ENCODE peak calls at places on chromosomes 5 and 9, in eight cellular contexts. One of them, this sample, is unnamed.
A peak's percentile ranks its signal among the peaks of the same experiment; 100 is the strongest.

GRCh38 chr5:175810457-175810856 is 60.9 kb upstream of the CPLX2 start:
- DNase-seq in HFFc6: no peak
- DNase-seq in fibroblast of the aortic adventitia: no peak
- DNase-seq in lower leg skin: no peak
- DNase-seq in H1: no peak
- DNase-seq in DND-41: no peak
- DNase-seq in heart left ventricle: no peak
- DNase-seq in sigmoid colon: no peak
- DNase-seq in this sample: no peak

GRCh38 chr5:152246401-152246800 is 158.7 kb downstream of the NMUR2 start:
- DNase-seq in HFFc6: no peak
- DNase-seq in fibroblast of the aortic adventitia: no peak
- DNase-seq in lower leg skin: no peak
- DNase-seq in H1: no peak
- DNase-seq in DND-41: peak; percentile 60
- DNase-seq in heart left ventricle: no peak
- DNase-seq in sigmoid colon: no peak
- DNase-seq in this sample: no peak

GRCh38 chr9:37574996-37575395 is 1.2 kb downstream of the FBXO10 start:
- DNase-seq in HFFc6: no peak
- DNase-seq in fibroblast of the aortic adventitia: no peak
- DNase-seq in lower leg skin: no peak
- DNase-seq in H1: no peak
- DNase-seq in DND-41: no peak
- DNase-seq in heart left ventricle: no peak
- DNase-seq in sigmoid colon: no peak
- DNase-seq in this sample: no peak

GRCh38 chr9:69180670-69181069 is 6.6 kb downstream of the TJP2 start:
- DNase-seq in HFFc6: peak; percentile 99
- DNase-seq in fibroblast of the aortic adventitia: peak; percentile 97
- DNase-seq in lower leg skin: no peak
- DNase-seq in H1: no peak
- DNase-seq in DND-41: no peak
- DNase-seq in heart left ventricle: no peak
- DNase-seq in sigmoid colon: no peak
- DNase-seq in this sample: no peak

GRCh38 chr9:137294684-137295312 is 7.3 kb downstream of the NRARP start:
- DNase-seq in HFFc6: peak; percentile 25
- DNase-seq in fibroblast of the aortic adventitia: peak; percentile 45
- DNase-seq in lower leg skin: no peak
- DNase-seq in H1: no peak
- DNase-seq in DND-41: no peak
- DNase-seq in heart left ventricle: peak; percentile 63
- DNase-seq in sigmoid colon: no peak
- DNase-seq in this sample: no peak

GRCh38 chr5:175384724-175385552 is 59.0 kb downstream of the DRD1 start:
- DNase-seq in HFFc6: no peak
- DNase-seq in fibroblast of the aortic adventitia: no peak
- DNase-seq in lower leg skin: no peak
- DNase-seq in H1: no peak
- DNase-seq in DND-41: no peak
- DNase-seq in heart left ventricle: no peak
- DNase-seq in sigmoid colon: no peak
- DNase-seq in this sample: no peak

GRCh38 chr5:157740211-157740610 is 3.3 kb upstream of the LSM11 start:
- DNase-seq in HFFc6: peak; percentile 18
- DNase-seq in fibroblast of the aortic adventitia: no peak
- DNase-seq in lower leg skin: no peak
- DNase-seq in H1: no peak
- DNase-seq in DND-41: no peak
- DNase-seq in heart left ventricle: no peak
- DNase-seq in sigmoid colon: no peak
- DNase-seq in this sample: peak; percentile 24

GRCh38 chr9:36485647-36486453 is 85.8 kb upstream of the RNF38 start:
- DNase-seq in HFFc6: peak; percentile 15
- DNase-seq in fibroblast of the aortic adventitia: no peak
- DNase-seq in lower leg skin: peak; percentile 88
- DNase-seq in H1: no peak
- DNase-seq in DND-41: no peak
- DNase-seq in heart left ventricle: no peak
- DNase-seq in sigmoid colon: peak; percentile 70
- DNase-seq in this sample: no peak

GRCh38 chr5:157361865-157362465 is 96.0 kb downstream of the CYFIP2 start:
- DNase-seq in HFFc6: no peak
- DNase-seq in fibroblast of the aortic adventitia: peak; percentile 90
- DNase-seq in lower leg skin: no peak
- DNase-seq in H1: no peak
- DNase-seq in DND-41: no peak
- DNase-seq in heart left ventricle: no peak
- DNase-seq in sigmoid colon: no peak
- DNase-seq in this sample: no peak

GRCh38 chr5:125277494-125278154 is 531.2 kb upstream of the ZNF608 start:
- DNase-seq in HFFc6: peak; percentile 91
- DNase-seq in fibroblast of the aortic adventitia: peak; percentile 90
- DNase-seq in lower leg skin: no peak
- DNase-seq in H1: no peak
- DNase-seq in DND-41: no peak
- DNase-seq in heart left ventricle: no peak
- DNase-seq in sigmoid colon: no peak
- DNase-seq in this sample: no peak

GRCh38 chr9:107484117-107484723 is 5.3 kb downstream of the KLF4 start:
- DNase-seq in HFFc6: peak; percentile 68
- DNase-seq in fibroblast of the aortic adventitia: peak; percentile 94
- DNase-seq in lower leg skin: peak; percentile 31
- DNase-seq in H1: no peak
- DNase-seq in DND-41: no peak
- DNase-seq in heart left ventricle: no peak
- DNase-seq in sigmoid colon: no peak
- DNase-seq in this sample: no peak

DNA sequence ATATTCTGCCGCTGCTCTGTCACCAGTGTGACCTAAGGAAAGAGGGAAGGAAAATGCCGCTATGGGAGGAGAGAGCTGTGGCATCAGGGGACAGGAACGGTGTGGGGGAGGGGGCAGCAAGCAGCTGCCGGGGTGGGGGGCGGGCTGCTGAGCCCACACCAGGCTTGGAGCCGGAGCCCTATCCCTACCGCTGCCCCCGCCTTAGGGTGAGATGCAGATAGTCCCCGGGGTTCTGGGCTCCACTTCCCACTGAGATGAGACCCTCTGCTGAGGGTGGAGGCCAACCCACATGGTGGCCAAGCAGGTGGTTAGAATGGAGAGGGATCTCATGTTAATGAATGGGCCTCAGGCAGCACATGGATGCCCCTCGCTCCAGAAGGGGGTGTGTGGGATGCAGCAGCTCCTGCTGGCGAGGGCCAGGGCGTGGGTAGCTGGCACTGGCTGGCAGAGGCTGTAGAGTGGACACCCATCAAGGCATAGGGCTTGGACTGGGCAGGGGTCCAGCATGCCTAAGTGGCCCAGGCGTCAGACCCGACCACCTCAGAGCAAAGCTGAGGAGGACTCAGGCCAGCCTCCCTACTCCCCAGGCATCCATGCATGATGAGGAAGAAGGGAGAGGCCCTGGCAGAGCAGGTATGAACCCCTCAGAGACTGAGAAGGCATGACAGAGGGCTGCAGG is 131.5 kb downstream of the ZNF354C start:
- DNase-seq in HFFc6: no peak
- DNase-seq in fibroblast of the aortic adventitia: no peak
- DNase-seq in lower leg skin: no peak
- DNase-seq in H1: no peak
- DNase-seq in DND-41: no peak
- DNase-seq in heart left ventricle: peak; percentile 39
- DNase-seq in sigmoid colon: peak; percentile 55
- DNase-seq in this sample: no peak
- TF ChIP-seq CTCF in HFFc6: no peak
- TF ChIP-seq CTCF in fibroblast of the aortic adventitia: no peak
- TF ChIP-seq CTCF in lower leg skin: no peak
- TF ChIP-seq CTCF in H1: no peak
- TF ChIP-seq CTCF in DND-41: no peak
- TF ChIP-seq CTCF in heart left ventricle: no peak
- TF ChIP-seq CTCF in sigmoid colon: no peak
- TF ChIP-seq CTCF in this sample: no peak

GRCh38 chr5:60960591-60960990 is 15.6 kb downstream of the NDUFAF2 start:
- DNase-seq in HFFc6: peak; percentile 25
- DNase-seq in fibroblast of the aortic adventitia: peak; percentile 56
- DNase-seq in lower leg skin: no peak
- DNase-seq in H1: no peak
- DNase-seq in DND-41: no peak
- DNase-seq in heart left ventricle: no peak
- DNase-seq in sigmoid colon: no peak
- DNase-seq in this sample: no peak
- TF ChIP-seq CTCF in HFFc6: peak; percentile 81
- TF ChIP-seq CTCF in fibroblast of the aortic adventitia: peak; percentile 76
- TF ChIP-seq CTCF in lower leg skin: no peak
- TF ChIP-seq CTCF in H1: no peak
- TF ChIP-seq CTCF in DND-41: peak; percentile 47
- TF ChIP-seq CTCF in heart left ventricle: peak; percentile 34
- TF ChIP-seq CTCF in sigmoid colon: no peak
- TF ChIP-seq CTCF in this sample: peak; percentile 8

GRCh38 chr9:131698715-131699053 is 41.2 kb downstream of the RAPGEF1 start:
- DNase-seq in HFFc6: no peak
- DNase-seq in fibroblast of the aortic adventitia: no peak
- DNase-seq in lower leg skin: no peak
- DNase-seq in H1: no peak
- DNase-seq in DND-41: no peak
- DNase-seq in heart left ventricle: no peak
- DNase-seq in sigmoid colon: no peak
- DNase-seq in this sample: no peak

GRCh38 chr9:131697908-131698714 is 41.8 kb downstream of the RAPGEF1 start:
- DNase-seq in HFFc6: no peak
- DNase-seq in fibroblast of the aortic adventitia: no peak
- DNase-seq in lower leg skin: peak; percentile 83
- DNase-seq in H1: no peak
- DNase-seq in DND-41: no peak
- DNase-seq in heart left ventricle: no peak
- DNase-seq in sigmoid colon: no peak
- DNase-seq in this sample: no peak

GRCh38 chr9:131695366-131696162 is 44.3 kb downstream of the RAPGEF1 start:
- DNase-seq in HFFc6: no peak
- DNase-seq in fibroblast of the aortic adventitia: no peak
- DNase-seq in lower leg skin: peak; percentile 71
- DNase-seq in H1: no peak
- DNase-seq in DND-41: no peak
- DNase-seq in heart left ventricle: no peak
- DNase-seq in sigmoid colon: no peak
- DNase-seq in this sample: no peak

GRCh38 chr9:131696163-131696439 is 43.8 kb downstream of the RAPGEF1 start:
- DNase-seq in HFFc6: no peak
- DNase-seq in fibroblast of the aortic adventitia: no peak
- DNase-seq in lower leg skin: no peak
- DNase-seq in H1: no peak
- DNase-seq in DND-41: no peak
- DNase-seq in heart left ventricle: no peak
- DNase-seq in sigmoid colon: no peak
- DNase-seq in this sample: no peak

GRCh38 chr9:131697097-131697496 is 42.8 kb downstream of the RAPGEF1 start:
- DNase-seq in HFFc6: no peak
- DNase-seq in fibroblast of the aortic adventitia: peak; percentile 34
- DNase-seq in lower leg skin: peak; percentile 80
- DNase-seq in H1: no peak
- DNase-seq in DND-41: no peak
- DNase-seq in heart left ventricle: no peak
- DNase-seq in sigmoid colon: peak; percentile 87
- DNase-seq in this sample: no peak
- TF ChIP-seq CTCF in HFFc6: no peak
- TF ChIP-seq CTCF in fibroblast of the aortic adventitia: peak; percentile 31
- TF ChIP-seq CTCF in lower leg skin: no peak
- TF ChIP-seq CTCF in H1: peak; percentile 19
- TF ChIP-seq CTCF in DND-41: no peak
- TF ChIP-seq CTCF in heart left ventricle: no peak
- TF ChIP-seq CTCF in sigmoid colon: no peak
- TF ChIP-seq CTCF in this sample: no peak

DNA sequence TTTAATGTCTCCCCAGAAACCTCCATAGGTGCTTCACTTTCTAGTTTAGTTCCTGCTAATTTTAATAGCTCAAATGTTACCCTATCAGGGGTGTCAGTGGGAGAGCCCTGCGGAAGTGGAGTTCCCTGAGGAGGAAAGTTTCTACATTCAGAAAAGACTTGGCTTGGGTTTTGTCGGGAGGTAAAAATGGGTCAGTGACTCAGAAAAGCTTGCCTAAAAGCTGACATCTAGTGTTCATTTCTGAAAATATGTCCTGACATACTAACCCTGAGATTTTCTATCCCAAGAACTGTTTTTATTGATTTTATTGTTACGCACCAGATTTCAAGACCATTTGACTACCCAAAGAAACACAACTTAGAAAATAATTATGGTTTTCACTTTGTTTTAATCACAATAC is 40.9 kb upstream of the GLDC start:
- DNase-seq in HFFc6: peak; percentile 39
- DNase-seq in fibroblast of the aortic adventitia: peak; percentile 68
- DNase-seq in lower leg skin: no peak
- DNase-seq in H1: no peak
- DNase-seq in DND-41: no peak
- DNase-seq in heart left ventricle: no peak
- DNase-seq in sigmoid colon: no peak
- DNase-seq in this sample: no peak
- TF ChIP-seq CTCF in HFFc6: peak; percentile 63
- TF ChIP-seq CTCF in fibroblast of the aortic adventitia: peak; percentile 44
- TF ChIP-seq CTCF in lower leg skin: no peak
- TF ChIP-seq CTCF in H1: no peak
- TF ChIP-seq CTCF in DND-41: peak; percentile 20
- TF ChIP-seq CTCF in heart left ventricle: peak; percentile 20
- TF ChIP-seq CTCF in sigmoid colon: no peak
- TF ChIP-seq CTCF in this sample: peak; percentile 29